ENCODE peak calls at places on chromosomes 2 and 18, in six cellular contexts. P, V, L, Z, Q and A are unnamed samples. For H3K36me3, the result is how much of the 10 kb centered on the place peaks cover.

GRCh38 chr2:212596688-212597087 is 58.1 kb upstream of the ERBB4 start:
- DNase-seq in V (no peak), P (no peak), L (no peak), Q (no peak), Z (no peak), A (no peak)

GRCh38 chr2:237213325-237214040 is 127.8 kb downstream of the COPS8 start:
- DNase-seq in V (no peak), L (peak), Z (peak), Q (peak), P (no peak), A (peak)

GRCh38 chr2:157471078-157471477 is 27.2 kb upstream of the CYTIP start:
- DNase-seq in L (no peak), P (no peak), V (no peak), Z (no peak), Q (no peak), A (no peak)

GRCh38 chr2:121367246-121367900 is 82.4 kb upstream of the TFCP2L1 start:
- DNase-seq in Q (no peak), L (no peak), P (no peak), Z (no peak), V (no peak), A (no peak)

GRCh38 chr18:77495079-77495478 is 245.4 kb downstream of the GALR1 start:
- DNase-seq in Z (no peak), L (no peak), Q (no peak), P (no peak), V (no peak), A (no peak)

GRCh38 chr2:191625016-191625415 is 52.9 kb upstream of the NABP1 start:
- DNase-seq in V (no peak), L (no peak), P (no peak), Z (no peak), Q (no peak), A (peak)

GRCh38 chr2:25131567-25132295 is 36.6 kb downstream of the POMC start:
- DNase-seq in P (peak), L (no peak), V (no peak), Z (no peak), Q (no peak), A (no peak)

GRCh38 chr2:82675186-82675585 is 1783.9 kb downstream of the SUCLG1 start:
- DNase-seq in P (no peak), V (no peak), Q (no peak), Z (peak), L (no peak), A (no peak)

GRCh38 chr2:113390133-113390849 is 47.2 kb upstream of the ZNG1B start:
- DNase-seq in V (peak), L (peak), Z (peak), P (peak), Q (peak), A (peak)

GRCh38 chr18:41073372-41073954 is 881.6 kb upstream of the PIK3C3 start:
- DNase-seq in P (no peak), V (no peak), Q (no peak), Z (peak), L (no peak), A (no peak)

GRCh38 chr2:241844066-241844728 is 14.5 kb downstream of the PDCD1 start:
- DNase-seq in L (peak), P (peak), Z (peak), V (peak), Q (peak), A (no peak)

GRCh38 chr18:44701227-44701626 is 20.5 kb downstream of the SETBP1 start:
- DNase-seq in Z (no peak), L (no peak), Q (peak), V (no peak), P (no peak), A (no peak)

GRCh38 chr2:164205347-164205746 is 415.9 kb downstream of the GRB14 start:
- DNase-seq in Z (peak), P (no peak), L (no peak), V (no peak), Q (no peak), A (peak)
- H3K36me3 ChIP-seq in Z (under half), P (under half), L (under half), V (under half), Q (under half), A (under half)

GRCh38 chr18:57543560-57543959 is 42.9 kb downstream of the FECH start:
- DNase-seq in P (no peak), Q (no peak), Z (no peak), V (no peak), L (no peak), A (no peak)
- H3K27ac ChIP-seq in P (no peak), Q (no peak), Z (no peak), V (no peak), L (no peak), A (no peak)

GRCh38 chr2:117935436-117935835 is 78.4 kb downstream of the CCDC93 start:
- DNase-seq in Z (no peak), L (no peak), P (no peak), V (no peak), Q (no peak), A (no peak)

GRCh38 chr2:117931978-117932377 is 81.9 kb downstream of the CCDC93 start:
- DNase-seq in P (no peak), Z (no peak), V (no peak), L (no peak), Q (no peak), A (no peak)

GRCh38 chr2:117930775-117931174 is 83.1 kb downstream of the CCDC93 start:
- DNase-seq in P (no peak), V (no peak), Q (no peak), Z (no peak), L (no peak), A (no peak)

GRCh38 chr2:117933884-117934354 is 80.0 kb downstream of the CCDC93 start:
- DNase-seq in Z (peak), L (no peak), P (no peak), V (no peak), Q (no peak), A (no peak)

DNA sequence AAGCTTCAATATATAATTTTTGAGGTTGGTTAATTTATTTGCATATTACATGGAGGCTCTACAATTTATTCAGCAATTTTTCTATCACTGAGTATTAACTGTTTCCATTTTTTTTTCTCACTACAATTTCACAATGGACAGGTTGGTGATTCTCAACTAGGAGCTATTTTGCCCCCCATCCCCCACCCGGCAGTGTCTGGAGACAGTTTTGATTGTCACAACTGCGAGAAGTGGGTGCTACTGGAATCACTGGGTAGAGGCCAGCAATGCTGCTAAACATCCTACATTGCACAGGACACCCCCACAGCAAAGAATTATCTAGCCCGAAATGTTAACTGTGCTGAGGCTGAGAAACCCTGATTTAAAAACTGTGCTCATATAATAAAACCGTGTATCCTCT is 82.6 kb downstream of the CCDC93 start:
- DNase-seq in P (no peak), Q (no peak), V (no peak), L (no peak), Z (no peak), A (no peak)
- H3K36me3 ChIP-seq in P (under half), Q (under half), V (under half), L (under half), Z (under half), A (half or more)

GRCh38 chr2:3007135-3007534 is 370.5 kb downstream of the EIPR1 start:
- DNase-seq in Q (no peak), P (no peak), V (no peak), Z (no peak), L (no peak), A (no peak)

GRCh38 chr2:3008551-3009498 is 368.8 kb downstream of the EIPR1 start:
- DNase-seq in P (no peak), Z (no peak), V (no peak), L (no peak), Q (no peak), A (no peak)

GRCh38 chr2:3009499-3009882 is 368.1 kb downstream of the EIPR1 start:
- DNase-seq in V (no peak), Z (no peak), P (no peak), Q (no peak), L (no peak), A (no peak)

GRCh38 chr2:3001595-3002184 is 375.9 kb downstream of the EIPR1 start:
- DNase-seq in P (peak), Q (no peak), V (peak), Z (no peak), L (no peak), A (no peak)

DNA sequence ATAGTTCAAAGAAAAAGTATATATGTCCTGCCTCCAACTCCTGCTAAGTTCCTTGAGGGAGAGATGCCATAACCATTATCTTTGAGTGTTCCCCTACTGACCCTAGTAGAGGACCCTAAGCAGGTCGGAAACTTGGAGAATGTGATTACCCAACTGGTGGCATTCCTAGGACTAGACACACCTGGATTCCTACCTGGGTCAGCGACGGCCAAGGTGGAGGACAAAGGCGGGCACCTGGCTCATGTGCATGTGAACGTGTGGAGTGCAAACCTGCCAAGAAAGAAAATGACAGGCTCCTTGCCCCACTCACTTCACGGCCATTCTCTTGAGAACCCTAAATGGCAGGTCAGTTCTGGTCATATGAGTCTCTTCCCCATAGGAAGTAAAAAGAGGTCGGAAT is 371.8 kb downstream of the EIPR1 start:
- DNase-seq in V (no peak), Z (no peak), Q (no peak), L (no peak), P (no peak), A (no peak)
- H3K27ac ChIP-seq in V (no peak), Z (no peak), Q (no peak), L (no peak), P (no peak), A (no peak)

GRCh38 chr2:43898958-43899346 is 60.2 kb downstream of the ABCG8 start:
- DNase-seq in Q (no peak), Z (no peak), V (no peak), P (no peak), L (no peak), A (no peak)
- H3K36me3 ChIP-seq in Q (under half), Z (half or more), V (under half), P (under half), L (under half), A (half or more)

DNA sequence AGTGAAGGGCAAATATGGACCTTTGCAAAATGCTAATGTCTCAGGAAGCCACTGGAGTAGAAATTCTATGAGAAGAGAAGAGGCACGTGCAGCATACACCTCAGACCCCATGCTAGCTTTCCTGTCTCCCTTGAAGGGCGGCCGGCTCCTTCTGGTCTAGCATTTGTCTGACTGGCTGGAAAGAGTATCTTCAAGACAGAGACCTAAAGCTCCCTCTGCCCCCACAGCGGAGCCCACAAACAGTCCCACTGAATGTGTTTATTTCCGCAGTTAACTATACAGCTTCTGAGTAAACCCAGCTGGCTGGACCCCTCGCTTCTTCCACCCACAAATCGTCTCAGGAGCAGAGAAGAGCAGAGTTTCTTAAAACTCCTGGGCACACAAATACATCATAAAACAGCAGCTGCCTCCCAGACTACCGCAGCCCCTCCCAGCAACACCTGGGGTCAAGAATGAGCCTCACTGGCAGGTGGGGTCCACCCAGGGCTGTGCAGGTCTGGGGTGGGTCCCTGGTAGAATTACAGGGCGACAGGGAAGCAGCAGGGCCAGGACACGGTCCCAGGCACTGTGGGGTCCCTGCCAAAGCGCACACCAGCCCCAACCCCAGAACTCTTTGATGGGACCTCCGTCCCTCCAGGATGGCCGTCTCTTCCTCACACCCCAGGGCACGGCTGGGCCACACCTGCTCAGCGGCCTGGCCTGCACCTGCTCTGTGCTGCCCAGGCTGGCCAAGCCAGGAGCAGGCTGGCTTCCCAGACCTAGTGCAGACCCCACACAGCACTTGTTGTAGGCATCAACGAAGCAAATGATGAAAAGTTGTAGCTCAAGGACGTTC is 103.8 kb downstream of the PXDN start:
- DNase-seq in L (no peak), P (no peak), V (no peak), Q (no peak), Z (no peak), A (peak)
- H3K27ac ChIP-seq in L (no peak), P (no peak), V (no peak), Q (no peak), Z (no peak), A (no peak)

DNA sequence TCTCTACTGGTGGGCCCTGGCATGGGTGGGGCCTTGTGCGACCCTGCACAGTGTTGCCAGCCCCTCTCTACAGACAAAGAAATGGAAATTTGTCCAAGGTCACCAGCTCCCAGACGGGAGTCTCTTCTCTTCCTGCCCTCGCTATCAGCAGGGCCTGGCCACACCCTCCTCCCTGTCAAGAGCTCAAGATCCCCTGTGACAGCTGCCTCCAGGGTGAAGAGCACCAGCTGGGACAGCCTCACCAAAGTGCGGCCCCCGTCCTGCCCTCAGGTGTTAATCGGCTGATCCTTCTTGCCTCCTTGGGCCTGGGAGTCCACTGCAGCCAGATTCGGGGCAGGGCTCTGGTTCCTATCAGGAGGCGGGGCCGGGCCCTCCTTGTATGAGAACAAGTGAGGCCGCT is 259.1 kb downstream of the TWIST2 start:
- DNase-seq in V (no peak), Z (no peak), L (no peak), P (no peak), Q (no peak), A (no peak)
- H3K36me3 ChIP-seq in V (under half), Z (under half), L (under half), P (under half), Q (under half), A (under half)

GRCh38 chr2:238731961-238732360 is 115.9 kb upstream of the TWIST2 start:
- DNase-seq in P (no peak), Z (no peak), Q (no peak), V (no peak), L (no peak), A (no peak)

GRCh38 chr2:238727585-238728321 is 120.1 kb upstream of the TWIST2 start:
- DNase-seq in V (no peak), P (no peak), Z (no peak), Q (no peak), L (peak), A (no peak)

GRCh38 chr2:238729261-238729935 is 118.5 kb upstream of the TWIST2 start:
- DNase-seq in Z (no peak), Q (no peak), L (no peak), V (no peak), P (no peak), A (no peak)

GRCh38 chr2:238728322-238729260 is 119.3 kb upstream of the TWIST2 start:
- DNase-seq in Z (no peak), V (no peak), P (no peak), Q (peak), L (peak), A (no peak)

DNA sequence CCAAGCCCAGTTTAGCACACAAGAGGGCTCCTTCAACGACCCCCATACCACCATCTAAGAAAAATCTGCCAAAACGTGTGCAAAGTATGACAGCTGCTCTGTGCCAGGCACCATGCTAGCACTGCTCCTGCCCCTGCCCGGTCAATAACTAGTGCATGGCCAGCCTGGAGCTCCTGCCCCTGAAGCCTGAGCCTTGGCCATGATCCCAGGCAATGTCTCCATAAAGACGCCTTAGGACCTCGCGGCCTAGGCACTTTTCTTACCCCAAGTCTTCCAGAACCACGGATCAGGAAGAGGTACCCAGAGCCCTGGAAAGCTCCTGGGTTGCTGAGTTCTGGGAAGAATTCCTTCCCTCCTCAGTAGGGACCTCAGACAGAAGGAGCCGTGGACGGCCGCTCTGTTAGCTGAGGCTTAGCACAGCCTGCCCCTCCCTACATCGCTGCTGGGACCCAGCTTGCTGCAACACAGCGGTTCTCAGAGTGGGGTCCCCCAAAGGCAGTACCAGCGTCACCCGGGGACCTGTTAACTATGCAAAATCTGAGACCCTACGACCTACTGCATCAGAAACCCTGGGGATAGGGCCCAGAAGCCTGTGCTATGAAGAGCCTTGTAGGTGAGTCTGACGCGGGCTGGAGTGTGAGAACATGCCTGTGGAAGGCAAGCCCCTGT is 117.8 kb upstream of the TWIST2 start:
- DNase-seq in Q (no peak), L (no peak), V (no peak), P (no peak), Z (no peak), A (no peak)
- H3K27ac ChIP-seq in Q (peak), L (peak), V (peak), P (no peak), Z (no peak), A (no peak)

GRCh38 chr2:97751752-97752151 is 38.4 kb downstream of the ZAP70 start:
- DNase-seq in L (no peak), Q (no peak), P (no peak), Z (peak), V (no peak), A (no peak)

GRCh38 chr2:97757062-97757461 is 43.7 kb downstream of the ZAP70 start:
- DNase-seq in L (no peak), P (no peak), Q (no peak), V (no peak), Z (no peak), A (no peak)

GRCh38 chr2:97752342-97753334 is 39.3 kb downstream of the ZAP70 start:
- DNase-seq in V (no peak), Z (peak), P (no peak), L (no peak), Q (no peak), A (no peak)

GRCh38 chr2:97755491-97755890 is 42.1 kb downstream of the ZAP70 start:
- DNase-seq in Q (no peak), P (no peak), L (no peak), Z (no peak), V (no peak), A (no peak)

GRCh38 chr2:97754690-97755346 is 41.4 kb downstream of the ZAP70 start:
- DNase-seq in Q (no peak), P (no peak), Z (no peak), L (no peak), V (no peak), A (no peak)
- H3K36me3 ChIP-seq in Q (under half), P (under half), Z (under half), L (under half), V (under half), A (under half)